ENCODE peak calls at places on chromosome 18, in seven cellular contexts. J is pancreas, G is spleen, V is PC-3, C is WERI-Rb-1, N is psoas muscle, B is tibial nerve. F is an unnamed sample.

GRCh38 chr18:37674570-37674969 is 109.0 kb upstream of the CELF4 start:
- DNase-seq in J (no peak), G (no peak), V (no peak), C (no peak), N (no peak), B (no peak), F (no peak)

GRCh38 chr18:8694891-8695290 is 10.5 kb upstream of the MTCL1 start:
- DNase-seq in J (no peak), G (no peak), V (no peak), C (no peak), N (no peak), B (no peak), F (no peak)

GRCh38 chr18:3710712-3711269 is 260.8 kb downstream of the TGIF1 start:
- DNase-seq in J (no peak), G (peak; percentile 81), V (peak; percentile 28), C (no peak), N (peak; percentile 48), B (no peak), F (peak; percentile 45)

GRCh38 chr18:59915606-59916005 is 15.8 kb downstream of the PMAIP1 start:
- DNase-seq in J (no peak), G (no peak), V (peak; percentile 69), C (no peak), N (no peak), B (no peak), F (no peak)

GRCh38 chr18:60112369-60112768 is 212.6 kb downstream of the PMAIP1 start:
- DNase-seq in J (no peak), G (no peak), V (no peak), C (no peak), N (no peak), B (no peak), F (peak; percentile 9)

GRCh38 chr18:9631814-9632496 is 17.6 kb upstream of the PPP4R1 start:
- DNase-seq in J (no peak), G (no peak), V (peak; percentile 97), C (no peak), N (no peak), B (no peak), F (peak; percentile 83)

GRCh38 chr18:44079602-44080001 is 601.1 kb upstream of the SETBP1 start:
- DNase-seq in J (no peak), G (no peak), V (peak; percentile 57), C (no peak), N (no peak), B (no peak), F (no peak)

GRCh38 chr18:52670903-52671302 is 330.9 kb downstream of the DCC start:
- DNase-seq in J (no peak), G (no peak), V (peak; percentile 26), C (peak; percentile 33), N (no peak), B (no peak), F (no peak)

GRCh38 chr18:799943-800342 is 12.1 kb downstream of the YES1 start:
- DNase-seq in J (no peak), G (no peak), V (no peak), C (no peak), N (no peak), B (no peak), F (no peak)

GRCh38 chr18:52615321-52615720 is 275.3 kb downstream of the DCC start:
- DNase-seq in J (no peak), G (no peak), V (no peak), C (no peak), N (no peak), B (no peak), F (no peak)

GRCh38 chr18:10032331-10032979 is 118.6 kb downstream of the VAPA start:
- DNase-seq in J (no peak), G (peak; percentile 89), V (no peak), C (no peak), N (no peak), B (no peak), F (no peak)

GRCh38 chr18:11268691-11269686 is 119.6 kb upstream of the PIEZO2 start:
- DNase-seq in J (no peak), G (no peak), V (no peak), C (no peak), N (no peak), B (no peak), F (peak; percentile 18)

GRCh38 chr18:79729611-79730010 is 50.0 kb downstream of the CTDP1 start:
- DNase-seq in J (no peak), G (no peak), V (no peak), C (no peak), N (no peak), B (no peak), F (no peak)
- H3K36me3 ChIP-seq in J (peaks cover 8% of the 10 kb centered on the region), G (peaks cover 54% of the 10 kb centered on the region), V (peaks cover 31% of the 10 kb centered on the region), C (peaks cover 66% of the 10 kb centered on the region), N (peaks cover 2% of the 10 kb centered on the region), B (peaks cover 45% of the 10 kb centered on the region), F (peaks cover 32% of the 10 kb centered on the region)

DNA sequence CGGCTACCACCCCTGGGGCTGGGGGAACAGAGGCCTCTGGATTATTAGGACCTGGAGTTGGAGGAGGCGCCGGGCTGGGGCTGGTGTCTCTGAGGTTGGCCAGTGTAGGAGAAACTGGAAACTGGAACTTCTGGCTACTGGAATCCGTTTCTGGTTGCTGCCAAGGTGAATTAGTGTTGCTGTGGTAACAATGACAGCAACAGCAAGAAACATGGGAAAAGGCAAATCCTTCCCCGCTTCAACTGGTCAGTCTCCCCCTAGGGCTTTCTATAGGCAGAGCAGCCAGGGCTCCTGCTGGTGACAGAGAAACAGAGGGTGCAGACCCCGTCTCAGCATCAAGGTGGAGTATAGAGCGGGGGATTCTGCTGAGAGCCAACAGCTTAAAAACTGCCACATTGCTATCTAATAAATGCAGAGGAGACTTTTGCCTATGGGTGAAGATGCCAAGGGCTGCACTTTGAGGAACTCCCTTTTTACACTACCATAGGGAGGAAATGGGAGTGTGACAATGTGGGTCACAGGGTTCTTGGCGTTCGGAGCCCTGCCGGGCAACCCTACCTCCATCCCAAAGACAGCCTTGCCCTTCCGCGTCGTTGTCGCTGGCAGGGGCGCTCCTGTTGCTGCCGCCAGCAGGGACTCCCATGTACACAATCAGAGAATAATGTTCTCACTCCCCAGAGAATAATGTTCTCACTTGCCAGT is 81.4 kb upstream of the CABLES1 start:
- DNase-seq in J (no peak), G (no peak), V (peak; percentile 57), C (peak; percentile 74), N (no peak), B (no peak), F (peak; percentile 93)
- TF ChIP-seq CTCF in J (no peak), G (no peak), V (peak; percentile 52), C (peak; percentile 72), N (no peak), B (no peak), F (peak; percentile 56)

GRCh38 chr18:63315879-63316278 is 3.7 kb downstream of the BCL2 start:
- DNase-seq in J (no peak), G (no peak), V (peak; percentile 44), C (no peak), N (no peak), B (no peak), F (no peak)
- H3K4me3 ChIP-seq in J (no peak overlapping the region), G (peak overlapping the region; percentile 80), V (no peak overlapping the region), C (no peak overlapping the region), N (peak overlapping the region; percentile 71), B (peak overlapping the region; percentile 83), F (no peak overlapping the region)

GRCh38 chr18:48667276-48668254 is 128.7 kb downstream of the CTIF start:
- DNase-seq in J (no peak), G (no peak), V (peak; percentile 3), C (peak; percentile 60), N (no peak), B (no peak), F (peak; percentile 90)
- H3K36me3 ChIP-seq in J (no peaks in the 10 kb centered on the region), G (peaks cover 11% of the 10 kb centered on the region), V (no peaks in the 10 kb centered on the region), C (peaks cover 39% of the 10 kb centered on the region), N (peaks cover 5% of the 10 kb centered on the region), B (peaks cover 8% of the 10 kb centered on the region), F (peaks cover 42% of the 10 kb centered on the region)

GRCh38 chr18:42533010-42533409 is 578.0 kb downstream of the PIK3C3 start:
- DNase-seq in J (no peak), G (no peak), V (no peak), C (no peak), N (no peak), B (no peak), F (no peak)

GRCh38 chr18:42536442-42536841 is 579.0 kb downstream of the RIT2 start:
- DNase-seq in J (no peak), G (no peak), V (no peak), C (no peak), N (no peak), B (no peak), F (no peak)

GRCh38 chr18:42534313-42534712 is 579.3 kb downstream of the PIK3C3 start:
- DNase-seq in J (no peak), G (no peak), V (no peak), C (no peak), N (no peak), B (no peak), F (no peak)

DNA sequence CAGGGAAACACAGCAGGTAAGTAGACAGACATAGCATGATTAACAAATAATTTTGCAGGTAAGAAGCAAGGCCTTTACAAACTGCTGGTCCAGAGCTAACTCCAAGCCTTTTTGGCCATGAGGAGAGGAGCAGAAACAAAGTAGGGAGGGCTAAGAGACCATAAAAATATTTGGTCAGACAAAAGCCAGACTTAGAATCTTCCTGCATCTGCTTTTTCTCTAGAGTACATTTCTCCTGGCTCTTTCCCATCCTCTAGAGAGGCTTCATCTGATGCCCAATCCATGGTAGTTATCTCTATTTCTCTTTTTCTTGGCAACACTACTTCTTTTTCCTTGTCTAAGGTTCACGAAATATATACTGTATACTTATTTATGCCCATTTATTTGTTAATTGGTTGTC is 577.1 kb downstream of the PIK3C3 start:
- DNase-seq in J (no peak), G (no peak), V (no peak), C (no peak), N (no peak), B (no peak), F (no peak)
- TF ChIP-seq CTCF in J (no peak), G (no peak), V (no peak), C (no peak), N (no peak), B (no peak), F (no peak)

GRCh38 chr18:63368611-63369010 is 1.6 kb upstream of the KDSR start:
- DNase-seq in J (no peak), G (no peak), V (no peak), C (no peak), N (no peak), B (no peak), F (no peak)
- H3K4me3 ChIP-seq in J (no peak overlapping the region), G (peak overlapping the region; percentile 95), V (peak overlapping the region; percentile 85), C (no peak overlapping the region), N (peak overlapping the region; percentile 70), B (no peak overlapping the region), F (peak overlapping the region; percentile 97)

DNA sequence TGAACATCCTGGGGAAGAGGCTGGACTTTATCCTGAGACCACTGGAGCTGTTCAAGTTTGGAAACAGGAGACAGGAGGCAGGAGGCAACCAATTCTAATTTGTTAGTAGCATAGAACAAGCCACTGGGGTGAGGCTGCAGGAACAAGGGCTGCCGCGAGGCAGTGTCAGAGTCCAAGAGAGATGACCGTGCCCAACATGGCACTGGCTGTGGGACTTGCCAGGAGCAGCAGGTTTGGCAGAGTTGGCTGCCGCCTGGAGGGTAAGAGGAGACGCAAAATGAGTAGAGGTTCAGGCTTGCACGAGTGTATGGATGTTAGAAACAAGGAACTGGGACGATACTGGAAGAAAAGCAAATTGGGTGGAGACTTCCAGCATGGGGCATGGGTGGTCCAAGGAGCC is 168.5 kb downstream of the TPGS2 start:
- DNase-seq in J (no peak), G (no peak), V (no peak), C (no peak), N (peak; percentile 73), B (no peak), F (no peak)
- H3K36me3 ChIP-seq in J (no peaks in the 10 kb centered on the region), G (no peaks in the 10 kb centered on the region), V (no peaks in the 10 kb centered on the region), C (no peaks in the 10 kb centered on the region), N (no peaks in the 10 kb centered on the region), B (no peaks in the 10 kb centered on the region), F (no peaks in the 10 kb centered on the region)